ENCODE peak calls at places on chromosomes 1 and 21, in six cellular contexts. P is hypothalamus; H is HCEC 1CT; S is CD8-positive, alpha-beta T cell; U is stomach; A is NCI-H345. J is an unnamed sample.

GRCh38 chr1:212072047-212072446 is 36.5 kb downstream of the DTL start:
- DNase-seq in A (no peak), S (no peak), H (no peak), P (no peak), U (no peak), J (no peak)

GRCh38 chr1:154198756-154199562 is 7.1 kb upstream of the TPM3 start:
- DNase-seq in A (peak), H (peak), P (no peak), U (no peak), S (no peak), J (no peak)

GRCh38 chr1:178931843-178932551 is 61.1 kb upstream of the ANGPTL1 start:
- DNase-seq in A (no peak), S (no peak), H (no peak), P (no peak), U (no peak), J (no peak)

GRCh38 chr1:6239950-6240768 is 3.8 kb upstream of the HES3 start:
- DNase-seq in H (peak), A (peak), U (no peak), P (no peak), S (no peak), J (no peak)

GRCh38 chr1:164625004-164625617 is 66.1 kb downstream of the PBX1 start:
- DNase-seq in A (no peak), H (peak), S (no peak), P (no peak), U (no peak), J (no peak)

GRCh38 chr1:62022348-62022747 is 172.3 kb upstream of the L1TD1 start:
- DNase-seq in S (no peak), P (no peak), H (no peak), A (no peak), U (no peak), J (no peak)

GRCh38 chr1:39540504-39541031 is 36.0 kb downstream of the PABPC4 start:
- DNase-seq in S (no peak), H (peak), P (no peak), U (peak), A (no peak), J (no peak)

GRCh38 chr1:153649137-153649866 is 9.2 kb upstream of the SNAPIN start:
- DNase-seq in A (no peak), H (no peak), P (no peak), S (no peak), U (peak), J (no peak)

GRCh38 chr21:38993561-38993960 is 187.8 kb downstream of the ETS2 start:
- DNase-seq in U (peak), P (no peak), H (peak), A (no peak), S (no peak), J (no peak)

GRCh38 chr21:45228171-45228641 is 59.5 kb downstream of the POFUT2 start:
- DNase-seq in U (no peak), S (peak), H (peak), A (no peak), P (no peak), J (peak)

GRCh38 chr1:36956570-36956969 is 77.7 kb downstream of the GRIK3 start:
- DNase-seq in A (no peak), S (no peak), U (no peak), H (no peak), P (no peak), J (no peak)

GRCh38 chr1:34983700-34984355 is 1.3 kb downstream of the TMEM35B start:
- DNase-seq in S (no peak), H (no peak), A (no peak), P (no peak), U (no peak), J (no peak)

GRCh38 chr1:219374167-219374566 is 200.5 kb downstream of the LYPLAL1 start:
- DNase-seq in A (no peak), P (no peak), U (no peak), S (no peak), H (no peak), J (no peak)

GRCh38 chr1:179366093-179366800 is 476 bp downstream of the AXDND1 start:
- DNase-seq in P (peak), A (no peak), H (peak), S (peak), U (no peak), J (no peak)

GRCh38 chr21:38027901-38028300 is 111.6 kb upstream of the KCNJ6 start:
- DNase-seq in A (no peak), U (no peak), S (no peak), P (no peak), H (peak), J (no peak)

GRCh38 chr1:158149175-158149574 is 31.5 kb upstream of the CD1D start:
- DNase-seq in S (no peak), U (no peak), A (no peak), H (no peak), P (no peak), J (no peak)

J was measured in NK-92 treated with Interleukin-12 subunit alpha and Interleukin-12 subunit beta, amount 100 ng/mL, for 24 hours.